ENCODE peak calls at places on chromosomes 3 and 15, in five cellular contexts. H, T, X, L and E are unnamed samples.

GRCh38 chr3:8843347-8843746 is 73.9 kb upstream of the OXTR start:
- DNase-seq in X (no peak), L (no peak), T (no peak), H (no peak), E (no peak)

GRCh38 chr3:196686436-196686835 is 25.6 kb downstream of the CEP19 start:
- DNase-seq in H (no peak), L (peak; percentile 55), T (no peak), X (no peak), E (no peak)

GRCh38 chr3:114552527-114552812 is 258.6 kb downstream of the TIGIT start:
- DNase-seq in L (no peak), T (no peak), X (no peak), H (no peak), E (no peak)

GRCh38 chr3:165837801-165838200 is 578 bp upstream of the BCHE start:
- DNase-seq in H (no peak), L (no peak), X (no peak), T (no peak), E (no peak)

GRCh38 chr15:25770618-25771369 is 92.3 kb downstream of the ATP10A start:
- DNase-seq in L (no peak), T (peak; percentile 34), X (no peak), H (no peak), E (no peak)

GRCh38 chr3:14552041-14552648 is 12.0 kb upstream of the GRIP2 start:
- DNase-seq in L (no peak), X (no peak), T (no peak), H (no peak), E (no peak)

GRCh38 chr15:58932791-58933310 is 628 bp downstream of the SLTM start:
- DNase-seq in L (no peak), T (no peak), X (peak; percentile 46), H (no peak), E (peak; percentile 69)

GRCh38 chr3:13654330-13655073 is 105.6 kb downstream of the FBLN2 start:
- DNase-seq in L (no peak), X (no peak), T (peak; percentile 59), H (no peak), E (no peak)

GRCh38 chr15:48393650-48394049 is 62.4 kb downstream of the DUT start:
- DNase-seq in H (no peak), X (peak; percentile 97), L (peak; percentile 60), T (no peak), E (no peak)